ENCODE peak calls at places on chromosomes 5 and 9, in seven cellular contexts. K is SK-N-SH, X is endothelial cell of umbilical vein, P is mammary epithelial cell, H is osteoblast, D is K562, E is neural progenitor cell. F is an unnamed sample.

GRCh38 chr5:80569961-80570786 is at the start of gene ANKRD34B:
- DNase-seq in H (peak), P (peak), E (peak), X (peak), K (peak), D (no peak), F (no peak)

GRCh38 chr9:102273952-102274351 is 535.5 kb upstream of the GRIN3A start:
- DNase-seq in H (no peak), D (no peak), K (no peak), E (no peak), X (no peak), P (no peak), F (no peak)

GRCh38 chr9:76218868-76219462 is 175.3 kb downstream of the RFK start:
- DNase-seq in X (no peak), K (no peak), P (no peak), D (no peak), E (peak), H (no peak), F (peak)

GRCh38 chr5:6485441-6485840 is 36.8 kb downstream of the UBE2QL1 start:
- DNase-seq in K (no peak), E (no peak), D (no peak), X (no peak), P (no peak), H (no peak), F (no peak)

GRCh38 chr5:93247126-93247525 is 333.9 kb downstream of the NR2F1-AS1 start:
- DNase-seq in D (no peak), K (no peak), X (peak), P (no peak), H (no peak), E (no peak), F (no peak)

GRCh38 chr5:51382759-51383493 is at the start of gene ISL1:
- DNase-seq in H (peak), P (peak), X (peak), K (peak), D (peak), E (peak), F (peak)

GRCh38 chr5:171586436-171586835 is 167.0 kb downstream of the FGF18 start:
- DNase-seq in H (no peak), X (no peak), D (no peak), E (no peak), P (no peak), K (no peak), F (no peak)

GRCh38 chr5:17511775-17512325 is 6.3 kb upstream of the TAF11L3 start:
- DNase-seq in H (no peak), X (no peak), D (no peak), P (no peak), E (no peak), K (no peak), F (no peak)

GRCh38 chr5:126506079-126506478 is 82.9 kb downstream of the GRAMD2B start:
- DNase-seq in K (no peak), P (no peak), X (peak), E (no peak), H (no peak), D (no peak), F (no peak)

GRCh38 chr5:176133289-176133870 is 104.8 kb upstream of the SIMC1 start:
- DNase-seq in K (peak), P (no peak), D (no peak), H (no peak), X (no peak), E (peak), F (no peak)

GRCh38 chr5:57176350-57176857 is 2.5 kb downstream of the GPBP1 start:
- DNase-seq in E (no peak), K (no peak), P (peak), X (peak), D (no peak), H (peak), F (peak)

GRCh38 chr5:53331463-53331862 is 149.0 kb upstream of the FST start:
- DNase-seq in X (no peak), P (peak), D (no peak), K (no peak), H (peak), E (no peak), F (peak)

GRCh38 chr9:28260331-28260730 is 687.0 kb upstream of the C9orf72 start:
- DNase-seq in K (no peak), D (no peak), H (no peak), P (peak), X (no peak), E (no peak), F (no peak)

GRCh38 chr5:179613460-179614071 is 9.9 kb downstream of the HNRNPH1 start:
- DNase-seq in D (peak), K (no peak), P (no peak), E (no peak), H (peak), X (no peak), F (no peak)

GRCh38 chr5:175887463-175887862 is 16.1 kb downstream of the CPLX2 start:
- DNase-seq in X (no peak), H (peak), K (peak), E (no peak), P (no peak), D (no peak), F (no peak)

GRCh38 chr5:15421798-15422456 is 78.1 kb upstream of the FBXL7 start:
- DNase-seq in E (no peak), H (no peak), D (no peak), P (no peak), K (no peak), X (no peak), F (peak)

GRCh38 chr9:31542384-31543055 is 841.9 kb upstream of the ACO1 start:
- DNase-seq in H (no peak), D (no peak), P (peak), K (peak), E (peak), X (peak), F (peak)

GRCh38 chr5:87944553-87945320 is 323.9 kb downstream of the TMEM161B start:
- DNase-seq in E (peak), X (no peak), P (no peak), H (no peak), D (no peak), K (no peak), F (peak)

GRCh38 chr5:140041492-140042421 is 1.3 kb downstream of the NRG2 start:
- DNase-seq in K (peak), X (peak), E (peak), D (no peak), H (peak), P (peak), F (peak)

GRCh38 chr5:157690690-157691433 is 19.5 kb downstream of the C5orf52 start:
- DNase-seq in E (no peak), K (no peak), D (no peak), H (peak), P (no peak), X (no peak), F (no peak)
- H3K4me3 ChIP-seq in E (no peak), K (no peak), D (no peak), H (no peak), P (no peak), X (no peak), F (no peak)

DNA sequence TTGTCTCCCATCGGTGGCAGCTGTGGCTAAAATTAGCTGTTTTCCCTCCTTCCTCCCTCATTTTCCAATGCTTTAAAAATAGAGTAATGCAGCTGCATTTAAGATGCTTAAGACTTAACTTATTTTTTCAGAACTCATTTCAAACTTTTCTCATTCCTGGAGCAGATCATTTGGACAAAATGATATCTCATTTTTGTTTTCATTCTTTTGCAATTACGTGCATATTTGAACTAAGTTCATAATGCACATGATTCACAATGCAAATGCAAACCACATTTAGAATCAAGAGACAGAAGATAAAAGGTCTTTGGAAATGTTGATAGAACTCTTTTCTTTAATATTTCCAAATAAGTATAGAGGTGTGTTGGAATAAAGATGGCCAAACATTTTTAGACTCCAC is 14.7 kb downstream of the HSPB3 start:
- DNase-seq in P (no peak), D (no peak), X (no peak), K (no peak), H (no peak), E (no peak), F (peak)
- H2AFZ ChIP-seq in P (no peak), D (no peak), X (no peak), K (peak), H (peak), E (no peak), F (no peak)

GRCh38 chr9:122092611-122093506 is at the start of gene TTLL11:
- DNase-seq in E (peak), X (peak), P (peak), D (peak), H (peak), K (peak), F (peak)

GRCh38 chr9:122090287-122090883 is 2.7 kb downstream of the TTLL11 start:
- DNase-seq in P (no peak), H (no peak), K (no peak), D (no peak), E (no peak), X (no peak), F (no peak)

GRCh38 chr9:122091682-122092592 is 1.2 kb downstream of the TTLL11 start:
- DNase-seq in D (no peak), E (no peak), X (no peak), K (no peak), P (no peak), H (peak), F (no peak)

GRCh38 chr9:122088880-122089567 is 4.1 kb downstream of the TTLL11 start:
- DNase-seq in P (no peak), H (no peak), X (no peak), E (no peak), K (no peak), D (no peak), F (no peak)

DNA sequence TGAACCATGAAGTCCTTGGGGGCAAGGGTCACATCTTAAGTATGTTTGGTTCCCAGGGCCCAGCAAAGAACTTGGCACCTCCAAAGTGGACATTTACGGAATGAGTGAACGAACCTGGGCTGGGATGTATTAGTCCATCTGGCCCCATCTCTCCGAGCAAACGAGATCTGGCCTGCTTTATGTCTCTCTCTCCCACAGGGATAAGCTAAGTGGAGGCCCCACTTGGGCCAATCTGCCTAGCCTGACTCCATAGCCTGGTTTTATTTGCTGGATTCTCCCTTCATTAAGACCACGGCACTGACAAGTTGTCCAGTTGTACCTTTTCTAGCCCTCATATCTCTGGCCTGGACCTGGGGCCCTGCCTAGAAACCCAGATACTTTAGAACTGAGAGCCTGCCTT is 2.1 kb downstream of the TTLL11 start:
- DNase-seq in X (no peak), H (peak), K (no peak), D (no peak), E (no peak), P (no peak), F (no peak)
- H3K4me3 ChIP-seq in X (no peak), H (no peak), K (no peak), D (no peak), E (no peak), P (no peak), F (no peak)

GRCh38 chr5:181203093-181203711 is 1.8 kb downstream of the TRIM7 start:
- DNase-seq in H (peak), X (no peak), K (no peak), P (no peak), D (no peak), E (no peak), F (no peak)

GRCh38 chr5:181205402-181205734 is 372 bp upstream of the TRIM7 start:
- DNase-seq in X (no peak), P (no peak), E (no peak), K (no peak), D (no peak), H (no peak), F (no peak)

GRCh38 chr5:181203842-181204560 is 995 bp downstream of the TRIM7 start:
- DNase-seq in K (peak), D (peak), P (peak), E (peak), H (peak), X (no peak), F (no peak)

GRCh38 chr5:181205735-181206401 is 872 bp upstream of the TRIM7 start:
- DNase-seq in H (peak), D (no peak), K (no peak), X (no peak), E (peak), P (no peak), F (peak)

DNA sequence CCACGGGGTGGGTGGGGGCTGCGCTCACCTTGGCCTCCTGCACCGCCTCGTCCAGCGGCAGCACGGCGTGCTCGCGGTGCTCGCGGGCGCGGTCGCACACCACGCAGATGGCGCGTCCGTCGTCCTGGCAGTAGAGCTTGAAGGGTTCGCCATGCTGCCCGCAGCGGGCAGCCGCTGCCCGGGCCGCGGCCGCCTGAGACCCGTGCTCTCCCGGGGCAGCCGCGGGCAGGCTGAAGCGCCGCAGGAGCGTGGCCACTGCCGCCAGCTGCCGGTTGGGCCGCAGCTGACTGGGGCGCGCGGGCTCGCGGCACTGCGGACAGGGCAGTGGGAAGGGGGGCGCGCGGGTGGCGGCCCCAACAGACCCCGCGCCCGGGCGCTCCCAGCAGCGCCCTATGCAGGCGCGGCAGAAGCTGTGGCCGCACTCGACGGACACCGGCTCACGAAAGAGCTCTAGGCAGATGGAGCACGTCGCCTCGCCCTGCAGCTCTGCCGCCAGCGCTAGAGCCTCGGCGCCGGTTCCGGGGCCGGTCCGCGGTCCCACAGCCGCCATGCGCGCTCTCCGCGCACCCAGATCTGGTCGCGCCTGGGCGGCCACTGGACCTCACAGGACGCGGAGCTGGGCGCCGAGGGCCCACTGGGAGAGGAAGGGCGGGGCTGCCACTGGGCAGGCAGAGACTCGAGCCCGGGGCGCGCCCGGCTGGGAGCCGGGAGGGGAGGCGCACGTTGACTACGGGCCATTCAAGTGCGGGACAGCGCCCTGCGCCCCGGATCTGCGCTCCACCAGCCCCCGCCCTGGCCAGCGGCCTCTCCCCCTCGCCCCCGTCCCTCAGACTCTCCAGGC is at the start of gene TRIM7:
- DNase-seq in D (peak), E (peak), P (peak), X (peak), K (peak), H (peak), F (no peak)
- H2AFZ ChIP-seq in D (peak), E (peak), P (peak), X (peak), K (peak), H (peak), F (peak)

GRCh38 chr5:141850786-141851185 is 27.4 kb downstream of the PCDH1 start:
- DNase-seq in D (peak), P (no peak), K (peak), E (peak), H (peak), X (no peak), F (no peak)
- H3K4me3 ChIP-seq in D (no peak), P (no peak), K (peak), E (peak), H (peak), X (no peak), F (no peak)